ENCODE peak calls at places on chromosomes 13 and 19, in eight cellular contexts. B, Q, T, Y, W, X, S and I are unnamed samples.

GRCh38 chr13:34300559-34300958 is 482.6 kb downstream of the RFC3 start:
- DNase-seq in B (peak; percentile 12), Q (no peak), T (no peak), Y (no peak), W (no peak), X (no peak), S (no peak), I (no peak)

GRCh38 chr19:8334458-8335342 is 8.4 kb downstream of the KANK3 start:
- DNase-seq in B (peak; percentile 84), Q (peak; percentile 68), T (no peak), Y (no peak), W (peak; percentile 63), X (peak; percentile 72), S (peak; percentile 87), I (peak; percentile 73)

GRCh38 chr19:3389876-3390361 is 23.5 kb downstream of the NFIC start:
- DNase-seq in B (no peak), Q (peak; percentile 37), T (no peak), Y (no peak), W (no peak), X (peak; percentile 67), S (no peak), I (no peak)

GRCh38 chr13:36553501-36553900 is 120.3 kb upstream of the SERTM1 start:
- DNase-seq in B (no peak), Q (no peak), T (no peak), Y (no peak), W (no peak), X (no peak), S (no peak), I (no peak)

GRCh38 chr13:105572401-105572800 is 963.1 kb downstream of the EFNB2 start:
- DNase-seq in B (no peak), Q (no peak), T (no peak), Y (no peak), W (no peak), X (no peak), S (peak; percentile 7), I (no peak)

GRCh38 chr19:11067356-11068113 is 21.7 kb upstream of the LDLR start:
- DNase-seq in B (no peak), Q (no peak), T (no peak), Y (no peak), W (no peak), X (no peak), S (no peak), I (no peak)

GRCh38 chr13:32663660-32664059 is 77.4 kb downstream of the PDS5B start:
- DNase-seq in B (no peak), Q (no peak), T (no peak), Y (no peak), W (no peak), X (no peak), S (no peak), I (no peak)

GRCh38 chr19:35299523-35300339 is 7.8 kb downstream of the MAG start:
- DNase-seq in B (no peak), Q (no peak), T (no peak), Y (no peak), W (peak; percentile 70), X (peak; percentile 37), S (no peak), I (peak; percentile 75)

GRCh38 chr13:22486490-22486889 is 694.3 kb upstream of the SGCG start:
- DNase-seq in B (no peak), Q (no peak), T (no peak), Y (no peak), W (no peak), X (no peak), S (no peak), I (no peak)

GRCh38 chr13:28753946-28754345 is 35.2 kb upstream of the SLC46A3 start:
- DNase-seq in B (no peak), Q (no peak), T (no peak), Y (no peak), W (no peak), X (no peak), S (no peak), I (no peak)

GRCh38 chr13:27665761-27666160 is 44.1 kb downstream of the POLR1D start:
- DNase-seq in B (no peak), Q (no peak), T (no peak), Y (no peak), W (peak; percentile 44), X (no peak), S (no peak), I (no peak)

GRCh38 chr13:35824395-35824794 is 306.8 kb downstream of the DCLK1 start:
- DNase-seq in B (no peak), Q (no peak), T (no peak), Y (no peak), W (no peak), X (no peak), S (no peak), I (no peak)

GRCh38 chr13:39370554-39370953 is 232.4 kb downstream of the LHFPL6 start:
- DNase-seq in B (no peak), Q (no peak), T (no peak), Y (no peak), W (no peak), X (peak; percentile 61), S (no peak), I (no peak)

GRCh38 chr19:4389511-4390016 is 10.8 kb downstream of the SH3GL1 start:
- DNase-seq in B (no peak), Q (no peak), T (no peak), Y (no peak), W (no peak), X (no peak), S (no peak), I (no peak)

GRCh38 chr19:4390017-4390861 is 10.1 kb downstream of the SH3GL1 start:
- DNase-seq in B (no peak), Q (peak; percentile 78), T (no peak), Y (no peak), W (peak; percentile 43), X (peak; percentile 88), S (no peak), I (no peak)

GRCh38 chr19:4391701-4392543 is 8.4 kb downstream of the SH3GL1 start:
- DNase-seq in B (no peak), Q (peak; percentile 79), T (no peak), Y (no peak), W (no peak), X (no peak), S (no peak), I (no peak)

GRCh38 chr19:4389064-4389375 is 11.3 kb downstream of the SH3GL1 start:
- DNase-seq in B (no peak), Q (no peak), T (no peak), Y (no peak), W (no peak), X (no peak), S (no peak), I (no peak)

DNA sequence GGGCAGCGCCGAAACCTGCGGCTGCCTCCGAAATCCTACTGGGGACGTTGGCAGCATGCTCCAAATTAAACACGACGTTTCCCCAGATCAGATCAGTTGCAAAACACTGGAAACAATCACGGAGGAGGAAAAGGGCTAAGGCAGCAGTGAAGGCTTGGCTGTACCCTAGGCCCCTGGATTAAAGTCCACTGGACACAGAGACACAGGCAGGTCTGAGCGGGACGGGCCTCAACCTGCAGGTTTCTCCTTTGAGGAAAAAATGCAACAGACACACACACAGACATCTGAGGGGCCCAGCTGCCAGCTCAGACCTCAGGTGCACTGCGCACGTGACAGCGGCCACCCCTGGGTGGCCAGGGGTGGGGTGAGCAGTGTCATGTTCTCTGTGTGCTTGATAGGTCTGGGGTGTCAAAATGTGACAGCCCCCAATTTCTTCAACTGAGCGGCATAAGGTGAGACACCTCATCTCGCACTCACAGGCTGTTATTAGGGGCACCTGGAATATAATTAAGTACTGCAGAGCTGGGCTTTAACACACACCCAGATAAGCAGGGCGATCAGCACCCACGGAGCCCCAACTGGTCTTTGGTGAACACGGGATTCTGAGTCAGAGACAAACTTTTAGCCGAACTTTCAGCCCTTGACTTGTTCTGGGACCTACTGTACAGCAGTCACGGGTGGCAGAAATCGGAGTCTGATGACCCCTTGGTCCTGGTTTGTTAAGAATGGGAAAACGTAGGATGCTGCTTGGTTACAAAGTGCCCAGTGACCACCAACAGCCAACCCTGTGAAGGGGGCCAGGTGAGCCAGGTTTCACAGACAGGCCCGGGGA is 9.3 kb downstream of the SH3GL1 start:
- DNase-seq in B (no peak), Q (peak; percentile 18), T (no peak), Y (no peak), W (no peak), X (no peak), S (no peak), I (no peak)
- H3K4me3 ChIP-seq in B (no peak overlapping the region), Q (peak overlapping the region; percentile 5), T (peak overlapping the region; percentile 17), Y (peak overlapping the region; percentile 28), W (no peak overlapping the region), X (peak overlapping the region; percentile 15), S (no peak overlapping the region), I (no peak overlapping the region)

GRCh38 chr13:112760440-112760839 is 70.6 kb downstream of the ATP11A start:
- DNase-seq in B (no peak), Q (peak; percentile 50), T (no peak), Y (no peak), W (no peak), X (no peak), S (peak; percentile 58), I (no peak)
- H3K4me3 ChIP-seq in B (no peak overlapping the region), Q (no peak overlapping the region), T (no peak overlapping the region), Y (peak overlapping the region; percentile 38), W (no peak overlapping the region), X (no peak overlapping the region), S (no peak overlapping the region), I (no peak overlapping the region)

DNA sequence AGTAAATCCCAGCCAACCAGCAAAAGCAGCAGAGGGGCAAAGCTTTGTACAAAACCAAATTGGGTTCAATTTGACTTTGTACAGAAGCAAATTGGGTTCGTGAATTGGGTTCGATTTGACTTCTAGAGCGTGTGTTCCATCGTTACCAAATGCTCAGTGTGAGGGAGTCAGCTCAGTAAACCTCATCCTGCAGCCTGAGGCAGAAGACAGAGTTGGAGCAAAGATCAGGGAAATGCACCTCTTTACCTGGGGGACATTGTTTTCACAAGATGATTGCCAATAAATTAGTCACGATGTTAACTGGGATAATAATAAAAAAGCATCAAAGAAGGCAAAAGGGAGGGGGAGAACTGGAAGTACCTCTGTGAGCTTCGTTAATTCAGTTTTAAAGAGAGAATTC is 1.5 kb downstream of the RAB20 start:
- DNase-seq in B (no peak), Q (no peak), T (no peak), Y (no peak), W (no peak), X (no peak), S (peak; percentile 59), I (no peak)
- H3K4me3 ChIP-seq in B (no peak overlapping the region), Q (peak overlapping the region; percentile 73), T (peak overlapping the region; percentile 66), Y (peak overlapping the region; percentile 91), W (peak overlapping the region; percentile 84), X (no peak overlapping the region), S (peak overlapping the region; percentile 94), I (no peak overlapping the region)

GRCh38 chr19:18328340-18329034 is 5.6 kb upstream of the LSM4 start:
- DNase-seq in B (peak; percentile 94), Q (peak; percentile 99), T (peak; percentile 93), Y (peak; percentile 99), W (peak; percentile 99), X (peak; percentile 97), S (peak; percentile 97), I (peak; percentile 91)

GRCh38 chr19:18332917-18333530 is 7.4 kb upstream of the PGPEP1 start:
- DNase-seq in B (no peak), Q (no peak), T (no peak), Y (no peak), W (no peak), X (no peak), S (no peak), I (no peak)

GRCh38 chr19:18330865-18331264 is 8.0 kb upstream of the LSM4 start:
- DNase-seq in B (no peak), Q (no peak), T (no peak), Y (no peak), W (no peak), X (no peak), S (no peak), I (no peak)

GRCh38 chr19:18326772-18327171 is 3.9 kb upstream of the LSM4 start:
- DNase-seq in B (no peak), Q (no peak), T (no peak), Y (no peak), W (no peak), X (no peak), S (no peak), I (no peak)

GRCh38 chr19:18329035-18329376 is 6.1 kb upstream of the LSM4 start:
- DNase-seq in B (no peak), Q (no peak), T (no peak), Y (no peak), W (no peak), X (no peak), S (no peak), I (no peak)
- H3K4me3 ChIP-seq in B (peak overlapping the region; percentile 30), Q (peak overlapping the region; percentile 33), T (peak overlapping the region; percentile 24), Y (peak overlapping the region; percentile 36), W (peak overlapping the region; percentile 21), X (peak overlapping the region; percentile 15), S (peak overlapping the region; percentile 50), I (peak overlapping the region; percentile 46)